ENCODE peak calls at places on chromosomes 3 and 15, in seven cellular contexts. U is HS-27A, Y is GM23248, A is COR-L47, C is astrocyte of the spinal cord, K is SW480, Q is cardiac septum. X is an unnamed sample.

GRCh38 chr15:75827691-75828090 is 15.6 kb upstream of the UBE2Q2 start:
- DNase-seq in K (no peak), U (no peak), Q (no peak), Y (no peak), C (no peak), A (no peak), X (no peak)

GRCh38 chr3:100106531-100107155 is 7.7 kb downstream of the FILIP1L start:
- DNase-seq in Q (no peak), K (peak), U (no peak), C (peak), Y (no peak), A (no peak), X (no peak)

GRCh38 chr3:66483006-66483928 is 17.6 kb downstream of the LRIG1 start:
- DNase-seq in A (no peak), Y (peak), K (no peak), C (peak), U (no peak), Q (peak), X (peak)

GRCh38 chr3:52244061-52244628 is 1.4 kb upstream of the PPM1M start:
- DNase-seq in Y (peak), C (no peak), U (no peak), Q (peak), K (no peak), A (no peak), X (no peak)

GRCh38 chr3:23697416-23697815 is 108.3 kb upstream of the UBE2E1 start:
- DNase-seq in K (no peak), Y (no peak), Q (no peak), U (no peak), A (no peak), C (no peak), X (no peak)

GRCh38 chr3:108202080-108202479 is 20.1 kb downstream of the IFT57 start:
- DNase-seq in A (no peak), U (no peak), Y (peak), C (no peak), Q (no peak), K (no peak), X (no peak)

GRCh38 chr15:62068787-62069170 is 2.0 kb downstream of the C2CD4A start:
- DNase-seq in Q (no peak), K (peak), C (peak), Y (peak), A (no peak), U (peak), X (no peak)

GRCh38 chr3:48623851-48624547 is 2.4 kb upstream of the TMEM89 start:
- DNase-seq in Q (no peak), A (peak), U (no peak), Y (no peak), K (peak), C (no peak), X (no peak)

GRCh38 chr15:44208956-44209355 is 13.9 kb upstream of the FRMD5 start:
- DNase-seq in Q (no peak), Y (no peak), K (no peak), A (no peak), U (no peak), C (no peak), X (no peak)

GRCh38 chr15:30943654-30944335 is 40.1 kb downstream of the FAN1 start:
- DNase-seq in U (no peak), K (no peak), Q (no peak), Y (no peak), A (no peak), C (peak), X (no peak)

GRCh38 chr3:122415104-122415744 is 638 bp downstream of the WDR5B start:
- DNase-seq in Y (peak), A (no peak), Q (no peak), K (peak), U (peak), C (peak), X (peak)

GRCh38 chr3:173371848-173372487 is 25.6 kb upstream of the NLGN1 start:
- DNase-seq in Q (no peak), C (peak), U (no peak), A (peak), K (peak), Y (peak), X (peak)

GRCh38 chr15:94485148-94485719 is 253.9 kb downstream of the MCTP2 start:
- DNase-seq in K (no peak), U (no peak), Y (no peak), C (no peak), Q (no peak), A (no peak), X (no peak)

GRCh38 chr3:156131799-156132198 is 11.4 kb downstream of the KCNAB1 start:
- DNase-seq in C (no peak), K (no peak), A (no peak), Y (no peak), Q (no peak), U (no peak), X (no peak)

GRCh38 chr3:194265505-194265892 is 85.6 kb downstream of the CPN2 start:
- DNase-seq in K (no peak), C (peak), A (no peak), Q (peak), U (no peak), Y (peak), X (peak)

GRCh38 chr3:155791190-155791589 is 14.9 kb downstream of the C3orf33 start:
- DNase-seq in K (no peak), Y (peak), A (no peak), Q (no peak), C (no peak), U (no peak), X (no peak)

GRCh38 chr15:57281357-57281756 is 94.9 kb upstream of the CGNL1 start:
- DNase-seq in Y (no peak), K (no peak), A (peak), Q (no peak), U (no peak), C (no peak), X (no peak)

GRCh38 chr3:32021748-32022147 is 40.2 kb downstream of the ZNF860 start:
- DNase-seq in K (no peak), C (no peak), A (no peak), U (no peak), Y (no peak), Q (no peak), X (no peak)

GRCh38 chr3:119579366-119580147 is at the start of gene ADPRH:
- DNase-seq in Q (peak), Y (peak), C (peak), K (peak), U (no peak), A (no peak), X (peak)

GRCh38 chr3:98726084-98726483 is 37.1 kb upstream of the ST3GAL6 start:
- DNase-seq in Y (no peak), C (peak), K (no peak), Q (no peak), U (peak), A (no peak), X (peak)

GRCh38 chr3:36477655-36478054 is 97.4 kb downstream of the STAC start:
- DNase-seq in C (no peak), K (no peak), A (no peak), Q (no peak), Y (peak), U (no peak), X (peak)

GRCh38 chr3:44114142-44114541 is 127.5 kb upstream of the TOPAZ1 start:
- DNase-seq in K (no peak), Y (peak), A (no peak), Q (no peak), U (no peak), C (no peak), X (peak)

GRCh38 chr3:174125267-174125844 is 727.8 kb downstream of the NLGN1 start:
- DNase-seq in Q (no peak), C (peak), A (peak), U (no peak), K (no peak), Y (peak), X (peak)

GRCh38 chr3:128551464-128551863 is 58.5 kb upstream of the GATA2 start:
- DNase-seq in A (no peak), C (no peak), Y (no peak), U (no peak), Q (no peak), K (no peak), X (no peak)

GRCh38 chr15:34655198-34655770 is 71.8 kb upstream of the GOLGA8B start:
- DNase-seq in C (no peak), Q (no peak), K (no peak), Y (no peak), U (no peak), A (no peak), X (no peak)

GRCh38 chr3:101281616-101282015 is 38.8 kb downstream of the IMPG2 start:
- DNase-seq in Q (no peak), Y (no peak), A (no peak), U (no peak), K (no peak), C (peak), X (no peak)

GRCh38 chr3:26029323-26029722 is 239.4 kb downstream of the OXSM start:
- DNase-seq in K (no peak), C (no peak), A (no peak), U (no peak), Y (no peak), Q (no peak), X (no peak)

GRCh38 chr3:119809249-119810017 is 27.5 kb downstream of the NR1I2 start:
- DNase-seq in Q (no peak), C (no peak), Y (peak), A (no peak), U (no peak), K (no peak), X (peak)

GRCh38 chr3:66466606-66467270 is 34.1 kb downstream of the LRIG1 start:
- DNase-seq in Q (no peak), U (no peak), C (no peak), A (no peak), K (no peak), Y (no peak), X (no peak)

GRCh38 chr3:107753494-107753893 is 230.7 kb downstream of the BBX start:
- DNase-seq in Y (peak), C (peak), U (no peak), Q (no peak), K (peak), A (peak), X (peak)

GRCh38 chr3:13684350-13684749 is 135.4 kb downstream of the FBLN2 start:
- DNase-seq in C (no peak), Q (no peak), Y (no peak), A (no peak), U (no peak), K (no peak), X (no peak)

X was measured in GM03348.